ENCODE peak calls at places on chromosomes 4 and X, in six cellular contexts. One of them, this sample, is unnamed.

GRCh38 chr4:823093-823760 is 2.7 kb downstream of the CPLX1 start:
- DNase-seq in fibroblast of mammary gland: no peak
- DNase-seq in epithelial cell of esophagus: no peak
- DNase-seq in Panc1: no peak
- DNase-seq in left lung: peak; percentile 57
- DNase-seq in A549: no peak
- DNase-seq in this sample: no peak

GRCh38 chr4:19982556-19982955 is 269.1 kb upstream of the SLIT2 start:
- DNase-seq in A549: no peak
- DNase-seq in Panc1: no peak
- DNase-seq in left lung: no peak
- DNase-seq in fibroblast of mammary gland: peak; percentile 75
- DNase-seq in epithelial cell of esophagus: peak; percentile 46
- DNase-seq in this sample: no peak

GRCh38 chrX:11137543-11138139 is 26.5 kb downstream of the HCCS start:
- DNase-seq in left lung: no peak
- DNase-seq in epithelial cell of esophagus: peak; percentile 30
- DNase-seq in fibroblast of mammary gland: peak; percentile 64
- DNase-seq in Panc1: no peak
- DNase-seq in A549: peak; percentile 23
- DNase-seq in this sample: no peak

GRCh38 chrX:679161-679979 is 48.8 kb downstream of the SHOX start:
- DNase-seq in fibroblast of mammary gland: no peak
- DNase-seq in A549: no peak
- DNase-seq in Panc1: no peak
- DNase-seq in left lung: no peak
- DNase-seq in epithelial cell of esophagus: no peak
- DNase-seq in this sample: no peak

GRCh38 chr4:95877636-95878035 is 37.7 kb downstream of the PDHA2 start:
- DNase-seq in left lung: no peak
- DNase-seq in fibroblast of mammary gland: no peak
- DNase-seq in epithelial cell of esophagus: peak; percentile 68
- DNase-seq in A549: no peak
- DNase-seq in Panc1: no peak
- DNase-seq in this sample: no peak

GRCh38 chrX:79147477-79147876 is 3.0 kb downstream of the GPR174 start:
- DNase-seq in A549: no peak
- DNase-seq in fibroblast of mammary gland: no peak
- DNase-seq in left lung: no peak
- DNase-seq in Panc1: no peak
- DNase-seq in epithelial cell of esophagus: no peak
- DNase-seq in this sample: no peak

GRCh38 chr4:133129237-133129636 is 19.9 kb upstream of the PCDH10 start:
- DNase-seq in left lung: no peak
- DNase-seq in A549: no peak
- DNase-seq in Panc1: no peak
- DNase-seq in epithelial cell of esophagus: no peak
- DNase-seq in fibroblast of mammary gland: no peak
- DNase-seq in this sample: no peak

GRCh38 chr4:1749826-1750225 is 28.5 kb downstream of the TACC3 start:
- DNase-seq in A549: no peak
- DNase-seq in left lung: no peak
- DNase-seq in epithelial cell of esophagus: no peak
- DNase-seq in fibroblast of mammary gland: no peak
- DNase-seq in Panc1: no peak
- DNase-seq in this sample: no peak

GRCh38 chrX:133171962-133172708 is 46.0 kb downstream of the TFDP3 start:
- DNase-seq in epithelial cell of esophagus: peak; percentile 43
- DNase-seq in A549: peak; percentile 17
- DNase-seq in fibroblast of mammary gland: peak; percentile 9
- DNase-seq in Panc1: no peak
- DNase-seq in left lung: no peak
- DNase-seq in this sample: no peak

GRCh38 chrX:94901849-94902248 is 1227.8 kb downstream of the FAM133A start:
- DNase-seq in A549: no peak
- DNase-seq in epithelial cell of esophagus: no peak
- DNase-seq in fibroblast of mammary gland: no peak
- DNase-seq in left lung: no peak
- DNase-seq in Panc1: no peak
- DNase-seq in this sample: no peak

GRCh38 chrX:39946822-39947221 is 150.9 kb downstream of the BCOR start:
- DNase-seq in A549: no peak
- DNase-seq in Panc1: no peak
- DNase-seq in epithelial cell of esophagus: peak; percentile 46
- DNase-seq in fibroblast of mammary gland: peak; percentile 55
- DNase-seq in left lung: no peak
- DNase-seq in this sample: no peak

GRCh38 chr4:44438687-44439086 is 9.9 kb downstream of the KCTD8 start:
- DNase-seq in fibroblast of mammary gland: no peak
- DNase-seq in epithelial cell of esophagus: no peak
- DNase-seq in left lung: no peak
- DNase-seq in Panc1: no peak
- DNase-seq in A549: no peak
- DNase-seq in this sample: no peak

GRCh38 chr4:60780874-60781273 is 419.3 kb upstream of the ADGRL3 start:
- DNase-seq in A549: no peak
- DNase-seq in fibroblast of mammary gland: no peak
- DNase-seq in left lung: no peak
- DNase-seq in epithelial cell of esophagus: peak; percentile 63
- DNase-seq in Panc1: no peak
- DNase-seq in this sample: no peak

GRCh38 chrX:108223606-108224005 is 132.0 kb downstream of the ATG4A start:
- DNase-seq in fibroblast of mammary gland: no peak
- DNase-seq in left lung: no peak
- DNase-seq in Panc1: no peak
- DNase-seq in epithelial cell of esophagus: no peak
- DNase-seq in A549: no peak
- DNase-seq in this sample: no peak

GRCh38 chrX:153733651-153734240 is 9.1 kb downstream of the ABCD1 start:
- DNase-seq in Panc1: no peak
- DNase-seq in fibroblast of mammary gland: no peak
- DNase-seq in A549: no peak
- DNase-seq in epithelial cell of esophagus: no peak
- DNase-seq in left lung: no peak
- DNase-seq in this sample: no peak

GRCh38 chr4:56099378-56099786 is 150.6 kb downstream of the CEP135 start:
- DNase-seq in left lung: no peak
- DNase-seq in epithelial cell of esophagus: peak; percentile 15
- DNase-seq in fibroblast of mammary gland: no peak
- DNase-seq in A549: no peak
- DNase-seq in Panc1: no peak
- DNase-seq in this sample: no peak

GRCh38 chr4:163300445-163300844 is 32.0 kb downstream of the NPY1R start:
- DNase-seq in Panc1: no peak
- DNase-seq in left lung: no peak
- DNase-seq in A549: no peak
- DNase-seq in epithelial cell of esophagus: no peak
- DNase-seq in fibroblast of mammary gland: no peak
- DNase-seq in this sample: no peak

GRCh38 chrX:154750301-154751120 is at the start of gene GAB3:
- DNase-seq in A549: no peak
- DNase-seq in epithelial cell of esophagus: no peak
- DNase-seq in fibroblast of mammary gland: no peak
- DNase-seq in left lung: peak; percentile 88
- DNase-seq in Panc1: no peak
- DNase-seq in this sample: peak; percentile 47

GRCh38 chrX:123186796-123187195 is 2.7 kb downstream of the GRIA3 start:
- DNase-seq in Panc1: no peak
- DNase-seq in epithelial cell of esophagus: no peak
- DNase-seq in left lung: no peak
- DNase-seq in A549: no peak
- DNase-seq in fibroblast of mammary gland: no peak
- DNase-seq in this sample: no peak

GRCh38 chrX:153984351-153985178 is 12.0 kb downstream of the TMEM187 start:
- DNase-seq in Panc1: no peak
- DNase-seq in epithelial cell of esophagus: no peak
- DNase-seq in left lung: no peak
- DNase-seq in A549: no peak
- DNase-seq in fibroblast of mammary gland: no peak
- DNase-seq in this sample: no peak

GRCh38 chrX:15158350-15158735 is 111.5 kb downstream of the ASB9 start:
- DNase-seq in epithelial cell of esophagus: no peak
- DNase-seq in A549: no peak
- DNase-seq in fibroblast of mammary gland: no peak
- DNase-seq in Panc1: no peak
- DNase-seq in left lung: no peak
- DNase-seq in this sample: no peak

GRCh38 chr4:107838763-107839162 is 14.0 kb downstream of the SGMS2 start:
- DNase-seq in fibroblast of mammary gland: peak; percentile 74
- DNase-seq in epithelial cell of esophagus: peak; percentile 47
- DNase-seq in left lung: no peak
- DNase-seq in A549: no peak
- DNase-seq in Panc1: no peak
- DNase-seq in this sample: no peak

GRCh38 chr4:107379054-107379869 is 340.8 kb downstream of the PAPSS1 start:
- DNase-seq in left lung: no peak
- DNase-seq in A549: no peak
- DNase-seq in fibroblast of mammary gland: peak; percentile 54
- DNase-seq in Panc1: no peak
- DNase-seq in epithelial cell of esophagus: peak; percentile 45
- DNase-seq in this sample: no peak

GRCh38 chr4:51858605-51859211 is 15.8 kb downstream of the DCUN1D4 start:
- DNase-seq in fibroblast of mammary gland: peak; percentile 16
- DNase-seq in epithelial cell of esophagus: no peak
- DNase-seq in Panc1: no peak
- DNase-seq in A549: no peak
- DNase-seq in left lung: no peak
- DNase-seq in this sample: no peak

GRCh38 chrX:17591741-17592110 is 145.6 kb upstream of the SCML1 start:
- DNase-seq in fibroblast of mammary gland: peak; percentile 72
- DNase-seq in epithelial cell of esophagus: peak; percentile 59
- DNase-seq in left lung: no peak
- DNase-seq in A549: no peak
- DNase-seq in Panc1: no peak
- DNase-seq in this sample: no peak

GRCh38 chr4:14364953-14365533 is 637.2 kb upstream of the CPEB2 start:
- DNase-seq in fibroblast of mammary gland: no peak
- DNase-seq in A549: no peak
- DNase-seq in left lung: no peak
- DNase-seq in Panc1: no peak
- DNase-seq in epithelial cell of esophagus: no peak
- DNase-seq in this sample: no peak

GRCh38 chr4:86269354-86269753 is 90.5 kb downstream of the MAPK10 start:
- DNase-seq in Panc1: no peak
- DNase-seq in A549: no peak
- DNase-seq in epithelial cell of esophagus: no peak
- DNase-seq in fibroblast of mammary gland: no peak
- DNase-seq in left lung: no peak
- DNase-seq in this sample: no peak

GRCh38 chr4:26459054-26459755 is 31.1 kb downstream of the CCKAR start:
- DNase-seq in left lung: no peak
- DNase-seq in Panc1: peak; percentile 20
- DNase-seq in fibroblast of mammary gland: peak; percentile 78
- DNase-seq in A549: peak; percentile 59
- DNase-seq in epithelial cell of esophagus: peak; percentile 67
- DNase-seq in this sample: no peak

GRCh38 chr4:23023121-23023520 is 330.4 kb downstream of the GBA3 start:
- DNase-seq in A549: no peak
- DNase-seq in epithelial cell of esophagus: no peak
- DNase-seq in Panc1: no peak
- DNase-seq in fibroblast of mammary gland: no peak
- DNase-seq in left lung: no peak
- DNase-seq in this sample: no peak

GRCh38 chr4:53854991-53855885 is 209.2 kb downstream of the CHIC2 start:
- DNase-seq in left lung: no peak
- DNase-seq in epithelial cell of esophagus: peak; percentile 76
- DNase-seq in A549: no peak
- DNase-seq in Panc1: no peak
- DNase-seq in fibroblast of mammary gland: peak; percentile 87
- DNase-seq in this sample: no peak

GRCh38 chr4:53859305-53859704 is 205.1 kb downstream of the CHIC2 start:
- DNase-seq in A549: no peak
- DNase-seq in Panc1: no peak
- DNase-seq in left lung: no peak
- DNase-seq in epithelial cell of esophagus: no peak
- DNase-seq in fibroblast of mammary gland: no peak
- DNase-seq in this sample: no peak

GRCh38 chr4:53852343-53852742 is 212.1 kb downstream of the CHIC2 start:
- DNase-seq in Panc1: no peak
- DNase-seq in fibroblast of mammary gland: peak; percentile 77
- DNase-seq in left lung: no peak
- DNase-seq in A549: no peak
- DNase-seq in epithelial cell of esophagus: no peak
- DNase-seq in this sample: no peak

GRCh38 chr4:53858744-53859143 is 205.7 kb downstream of the CHIC2 start:
- DNase-seq in Panc1: no peak
- DNase-seq in A549: no peak
- DNase-seq in left lung: no peak
- DNase-seq in epithelial cell of esophagus: no peak
- DNase-seq in fibroblast of mammary gland: no peak
- DNase-seq in this sample: no peak

GRCh38 chr4:53855886-53856260 is 208.5 kb downstream of the CHIC2 start:
- DNase-seq in Panc1: no peak
- DNase-seq in epithelial cell of esophagus: peak; percentile 86
- DNase-seq in A549: no peak
- DNase-seq in fibroblast of mammary gland: peak; percentile 97
- DNase-seq in left lung: no peak
- DNase-seq in this sample: no peak
- H3K4me3 ChIP-seq in Panc1: no peak overlapping the region
- H3K4me3 ChIP-seq in epithelial cell of esophagus: no peak overlapping the region
- H3K4me3 ChIP-seq in A549: no peak overlapping the region
- H3K4me3 ChIP-seq in fibroblast of mammary gland: no peak overlapping the region
- H3K4me3 ChIP-seq in left lung: no peak overlapping the region
- H3K4me3 ChIP-seq in this sample: no peak overlapping the region

GRCh38 chrX:24395775-24396174 is 35.3 kb downstream of the SUPT20HL1 start:
- DNase-seq in left lung: no peak
- DNase-seq in fibroblast of mammary gland: peak; percentile 84
- DNase-seq in epithelial cell of esophagus: peak; percentile 68
- DNase-seq in Panc1: peak; percentile 28
- DNase-seq in A549: peak; percentile 71
- DNase-seq in this sample: no peak
- H3K4me3 ChIP-seq in left lung: no peak overlapping the region
- H3K4me3 ChIP-seq in fibroblast of mammary gland: no peak overlapping the region
- H3K4me3 ChIP-seq in epithelial cell of esophagus: no peak overlapping the region
- H3K4me3 ChIP-seq in Panc1: no peak overlapping the region
- H3K4me3 ChIP-seq in A549: no peak overlapping the region
- H3K4me3 ChIP-seq in this sample: no peak overlapping the region

DNA sequence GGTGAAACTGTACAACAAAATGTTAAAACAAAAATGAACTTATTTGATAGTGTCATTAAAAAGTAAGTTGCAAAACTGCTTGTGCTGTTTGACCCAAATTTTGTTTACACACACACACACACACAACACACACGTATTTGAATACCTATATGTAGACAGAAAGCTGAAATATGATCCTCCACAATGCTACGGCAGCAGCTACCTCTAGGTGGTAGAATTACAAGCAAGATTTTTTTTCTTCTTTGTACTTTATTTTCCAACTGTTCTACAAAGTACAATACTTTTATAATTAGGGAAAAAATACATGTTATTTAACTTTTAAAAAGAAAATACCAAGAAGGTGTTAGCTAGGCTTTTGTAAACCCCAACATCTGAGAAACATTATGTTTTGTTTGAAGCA is 1.2 kb downstream of the CYTL1 start:
- DNase-seq in left lung: no peak
- DNase-seq in Panc1: no peak
- DNase-seq in A549: peak; percentile 11
- DNase-seq in epithelial cell of esophagus: no peak
- DNase-seq in fibroblast of mammary gland: no peak
- DNase-seq in this sample: no peak
- H3K4me3 ChIP-seq in left lung: no peak overlapping the region
- H3K4me3 ChIP-seq in Panc1: no peak overlapping the region
- H3K4me3 ChIP-seq in A549: no peak overlapping the region
- H3K4me3 ChIP-seq in epithelial cell of esophagus: no peak overlapping the region
- H3K4me3 ChIP-seq in fibroblast of mammary gland: no peak overlapping the region
- H3K4me3 ChIP-seq in this sample: no peak overlapping the region

GRCh38 chrX:73916931-73917657 is 354.1 kb downstream of the CHIC1 start:
- DNase-seq in fibroblast of mammary gland: peak; percentile 86
- DNase-seq in left lung: no peak
- DNase-seq in Panc1: no peak
- DNase-seq in A549: peak; percentile 77
- DNase-seq in epithelial cell of esophagus: peak; percentile 76
- DNase-seq in this sample: no peak
- H3K4me3 ChIP-seq in fibroblast of mammary gland: no peak overlapping the region
- H3K4me3 ChIP-seq in left lung: no peak overlapping the region
- H3K4me3 ChIP-seq in Panc1: no peak overlapping the region
- H3K4me3 ChIP-seq in A549: no peak overlapping the region
- H3K4me3 ChIP-seq in epithelial cell of esophagus: no peak overlapping the region
- H3K4me3 ChIP-seq in this sample: no peak overlapping the region

This sample was measured in right lobe of liver.